ENCODE peak calls at places on chromosomes 16 and 17, in eight cellular contexts. D is activated naive CD4-positive, alpha-beta T cell treated with Interleukin-2 at 50 U/mL for 16 hours; S is RCC 7860; F is choroid plexus epithelial cell; B is RWPE1; E is endothelial cell; H is NCI-H1092 treated with DMSO at 0.1 percent for 48 hours; A is HT1080. M is an unnamed sample.

GRCh38 chr17:74759243-74759801 is 10.9 kb downstream of the NHERF1 start:
- DNase-seq in D (peak), S (no peak), F (no peak), B (no peak), E (no peak), H (no peak), A (peak), M (no peak)

GRCh38 chr17:27840688-27841087 is 40.4 kb upstream of the NOS2 start:
- DNase-seq in D (no peak), S (no peak), F (no peak), B (no peak), E (no peak), H (no peak), A (no peak), M (no peak)

GRCh38 chr16:64280317-64280716 is 841.5 kb downstream of the CDH11 start:
- DNase-seq in D (no peak), S (no peak), F (no peak), B (no peak), E (no peak), H (no peak), A (peak), M (no peak)

GRCh38 chr17:64635647-64636305 is 26.3 kb downstream of the SMURF2 start:
- DNase-seq in D (no peak), S (peak), F (peak), B (no peak), E (no peak), H (no peak), A (peak), M (no peak)

GRCh38 chr17:40101367-40102210 is 1.2 kb upstream of the NR1D1 start:
- DNase-seq in D (no peak), S (no peak), F (no peak), B (no peak), E (no peak), H (no peak), A (no peak), M (no peak)

GRCh38 chr16:66553223-66553622 is 847 bp downstream of the CKLF start:
- DNase-seq in D (no peak), S (no peak), F (no peak), B (no peak), E (no peak), H (no peak), A (no peak), M (no peak)

GRCh38 chr16:86826931-86827330 is 248.6 kb downstream of the FOXL1 start:
- DNase-seq in D (no peak), S (no peak), F (no peak), B (no peak), E (no peak), H (no peak), A (no peak), M (no peak)

GRCh38 chr17:36715951-36716350 is 114.6 kb downstream of the MRM1 start:
- DNase-seq in D (no peak), S (no peak), F (no peak), B (no peak), E (no peak), H (no peak), A (no peak), M (no peak)

M was measured in NCI-H774.